ENCODE peak calls at places on chromosomes 1 and 21, in four cellular contexts. W is colonic mucosa, C is heart right ventricle, U is lung. G is an unnamed sample. For H3K4me1, the result is how much of the 10 kb centered on the place peaks cover.

GRCh38 chr1:210598135-210598652 is 269.5 kb downstream of the HHAT start:
- DNase-seq in W (no peak), C (peak), U (peak), G (peak)

GRCh38 chr1:170619167-170620030 is 44.5 kb upstream of the PRRX1 start:
- DNase-seq in W (no peak), C (no peak), U (no peak), G (no peak)

GRCh38 chr1:7589774-7590425 is 181.2 kb upstream of the VAMP3 start:
- DNase-seq in W (no peak), C (no peak), U (no peak), G (no peak)

GRCh38 chr1:14598007-14598497 is 433 bp upstream of the KAZN start:
- DNase-seq in W (no peak), C (no peak), U (no peak), G (no peak)

GRCh38 chr1:241186716-241187115 is 170.3 kb downstream of the RGS7 start:
- DNase-seq in W (no peak), C (no peak), U (no peak), G (no peak)

GRCh38 chr1:24699628-24700027 is 45.6 kb upstream of the CLIC4 start:
- DNase-seq in W (no peak), C (no peak), U (no peak), G (no peak)

GRCh38 chr1:167052389-167052788 is 37.8 kb downstream of the GPA33 start:
- DNase-seq in W (no peak), C (no peak), U (no peak), G (no peak)

GRCh38 chr1:234911787-234912186 is 216.8 kb downstream of the TOMM20 start:
- DNase-seq in W (no peak), C (no peak), U (no peak), G (no peak)

GRCh38 chr1:155136728-155137127 is 1.1 kb downstream of the SLC50A1 start:
- DNase-seq in W (peak), C (no peak), U (no peak), G (no peak)

GRCh38 chr1:192805832-192806323 is 3.0 kb upstream of the RGS2 start:
- DNase-seq in W (peak), C (no peak), U (no peak), G (no peak)

GRCh38 chr1:59089343-59089742 is 207.6 kb upstream of the FGGY start:
- DNase-seq in W (no peak), C (no peak), U (no peak), G (no peak)

GRCh38 chr1:206706298-206706791 is 21.6 kb downstream of the MAPKAPK2 start:
- DNase-seq in W (no peak), C (peak), U (no peak), G (peak)

GRCh38 chr1:29305943-29306342 is 69.6 kb downstream of the PTPRU start:
- DNase-seq in W (no peak), C (no peak), U (no peak), G (no peak)

GRCh38 chr1:215243275-215244054 is 160.9 kb downstream of the KCNK2 start:
- DNase-seq in W (no peak), C (no peak), U (no peak), G (no peak)

GRCh38 chr21:39885119-39885848 is 18.0 kb downstream of the PCP4 start:
- DNase-seq in W (no peak), C (peak), U (no peak), G (peak)

GRCh38 chr1:26015358-26015757 is 6.2 kb upstream of the EXTL1 start:
- DNase-seq in W (no peak), C (no peak), U (peak), G (no peak)

GRCh38 chr1:66539491-66539890 is 5.5 kb downstream of the SGIP1 start:
- DNase-seq in W (no peak), C (no peak), U (no peak), G (no peak)

GRCh38 chr21:45379171-45379900 is 25.6 kb upstream of the COL18A1 start:
- DNase-seq in W (no peak), C (no peak), U (no peak), G (peak)

GRCh38 chr1:231337043-231337471 is 595 bp downstream of the EXOC8 start:
- DNase-seq in W (peak), C (peak), U (no peak), G (no peak)

GRCh38 chr1:3722846-3723245 is 29.4 kb upstream of the CCDC27 start:
- DNase-seq in W (no peak), C (no peak), U (no peak), G (no peak)

GRCh38 chr1:17678011-17678410 is 77.1 kb upstream of the ACTL8 start:
- DNase-seq in W (no peak), C (no peak), U (no peak), G (no peak)

GRCh38 chr1:47824721-47825120 is 172.5 kb downstream of the TRABD2B start:
- DNase-seq in W (no peak), C (no peak), U (no peak), G (no peak)

GRCh38 chr1:205800973-205801703 is 11.9 kb downstream of the SLC41A1 start:
- DNase-seq in W (no peak), C (no peak), U (no peak), G (no peak)

GRCh38 chr21:39669485-39669884 is 56.7 kb downstream of the B3GALT5 start:
- DNase-seq in W (no peak), C (no peak), U (no peak), G (no peak)

GRCh38 chr1:68615303-68615702 is 118.4 kb upstream of the DEPDC1 start:
- DNase-seq in W (no peak), C (no peak), U (no peak), G (no peak)

GRCh38 chr1:198620951-198621824 is 17.7 kb upstream of the PTPRC start:
- DNase-seq in W (no peak), C (no peak), U (no peak), G (no peak)

GRCh38 chr1:58065520-58065919 is 481.0 kb downstream of the OMA1 start:
- DNase-seq in W (no peak), C (no peak), U (no peak), G (no peak)
- H3K4me1 ChIP-seq in W (under half), C (under half), U (under half), G (under half)

DNA sequence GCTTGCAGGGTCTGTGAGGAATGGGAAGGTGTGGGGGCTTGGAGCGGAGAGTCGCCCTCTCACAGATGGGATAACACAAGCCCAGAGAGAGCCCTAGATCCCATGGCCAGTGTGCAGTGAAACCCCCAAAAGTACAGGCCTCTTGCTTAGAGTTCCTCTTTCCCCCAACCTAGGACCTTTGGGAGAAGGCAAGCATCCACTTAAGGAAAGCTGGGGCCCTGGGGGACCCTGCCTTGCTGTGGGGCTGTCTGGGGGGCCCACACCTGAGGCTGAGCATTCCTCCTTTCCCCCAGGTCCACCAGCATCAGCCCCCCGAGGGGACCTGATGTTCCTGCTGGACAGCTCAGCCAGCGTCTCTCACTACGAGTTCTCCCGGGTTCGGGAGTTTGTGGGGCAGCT is 1.1 kb downstream of the VWA1 start:
- DNase-seq in W (no peak), C (no peak), U (no peak), G (no peak)
- H3K4me1 ChIP-seq in W (under half), C (half or more), U (under half), G (under half)

GRCh38 chr1:203282720-203283542 is 22.4 kb upstream of the BTG2 start:
- DNase-seq in W (peak), C (no peak), U (no peak), G (no peak)
- H3K4me1 ChIP-seq in W (under half), C (half or more), U (under half), G (half or more)

GRCh38 chr1:212037900-212038299 is 2.4 kb downstream of the DTL start:
- DNase-seq in W (no peak), C (no peak), U (no peak), G (no peak)
- H3K4me1 ChIP-seq in W (under half), C (under half), U (under half), G (under half)

DNA sequence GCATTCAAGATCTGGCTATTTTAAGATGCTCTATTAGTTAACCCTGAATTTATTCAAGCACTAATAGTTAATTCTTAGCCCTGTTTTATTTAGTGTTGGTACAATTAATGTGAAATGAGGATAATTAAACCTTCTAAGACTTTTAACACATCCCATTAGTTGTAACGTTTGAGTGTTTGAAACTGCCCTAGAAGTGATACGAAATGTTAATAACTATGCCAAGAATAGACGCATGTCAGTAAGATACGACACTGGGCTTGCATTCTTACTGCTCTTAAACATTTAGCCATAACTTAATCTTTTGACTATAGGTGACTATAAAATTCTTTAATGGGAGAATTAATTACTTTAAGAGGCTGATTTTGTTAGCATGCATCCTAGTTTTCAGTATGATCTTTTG is 9.8 kb downstream of the H3-3A start:
- DNase-seq in W (no peak), C (no peak), U (no peak), G (no peak)
- H3K4me1 ChIP-seq in W (under half), C (under half), U (under half), G (under half)